ENCODE peak calls at places on chromosomes 2 and 18, in five cellular contexts. L is PC-3, I is H9, C is IMR-90, T is neural progenitor cell. A is an unnamed sample.
A peak's percentile ranks its signal among the peaks of the same experiment; 100 is the strongest.

GRCh38 chr18:72206814-72207213 is 337.3 kb downstream of the CBLN2 start:
- DNase-seq in I (no peak), T (no peak), L (no peak), C (no peak), A (no peak)

GRCh38 chr18:23673725-23674124 is 11.0 kb upstream of the ANKRD29 start:
- DNase-seq in C (no peak), I (no peak), L (peak; percentile 77), T (no peak), A (no peak)

GRCh38 chr2:69097148-69097610 is 84.2 kb downstream of the ANTXR1 start:
- DNase-seq in L (no peak), T (no peak), C (no peak), I (no peak), A (no peak)

GRCh38 chr18:41576643-41577042 is 378.4 kb upstream of the PIK3C3 start:
- DNase-seq in T (peak; percentile 57), C (no peak), I (no peak), L (no peak), A (no peak)

GRCh38 chr2:172693037-172693436 is 42.6 kb upstream of the RAPGEF4 start:
- DNase-seq in T (no peak), I (no peak), C (peak; percentile 99), L (peak; percentile 99), A (peak; percentile 96)

GRCh38 chr18:48193521-48194251 is 215.5 kb downstream of the ZBTB7C start:
- DNase-seq in I (no peak), T (no peak), L (no peak), C (no peak), A (no peak)

GRCh38 chr18:70337139-70337972 is 48.5 kb downstream of the SOCS6 start:
- DNase-seq in L (peak; percentile 94), C (peak; percentile 92), I (peak; percentile 69), T (peak; percentile 31), A (peak; percentile 87)

GRCh38 chr2:221724631-221725203 is 152.6 kb upstream of the EPHA4 start:
- DNase-seq in C (no peak), I (no peak), T (no peak), L (no peak), A (no peak)

GRCh38 chr2:16623046-16623445 is 42.6 kb downstream of the CYRIA start:
- DNase-seq in L (peak; percentile 31), C (peak; percentile 95), T (no peak), I (no peak), A (peak; percentile 97)

DNA sequence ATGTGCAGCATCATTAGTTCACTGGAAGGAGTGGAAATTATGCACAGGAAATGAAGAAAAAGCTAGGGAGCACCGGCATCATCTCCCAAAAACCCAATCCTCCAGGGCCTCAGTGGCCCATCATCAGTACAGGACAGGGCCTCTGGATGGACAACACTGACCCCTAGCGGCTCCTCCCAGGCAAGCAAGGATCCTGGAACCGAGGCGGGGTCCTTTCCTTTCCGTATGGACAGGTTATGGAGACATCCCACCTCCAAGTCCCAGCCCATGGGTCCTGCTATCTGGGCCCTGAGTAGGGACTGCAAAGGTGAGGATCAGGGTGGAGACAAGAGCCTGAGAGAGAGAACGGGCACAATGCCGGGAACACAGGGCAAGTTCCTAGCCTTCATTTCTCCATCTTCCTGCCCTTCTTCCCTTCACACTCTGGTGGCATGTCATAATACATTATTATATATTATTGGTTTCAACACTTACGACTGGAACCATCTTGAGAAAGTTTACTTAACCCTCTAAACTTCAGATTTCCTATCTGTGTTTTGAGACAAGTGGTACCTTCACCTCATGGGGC is 68.2 kb downstream of the ZNF516 start:
- DNase-seq in L (peak; percentile 40), T (peak; percentile 70), C (no peak), I (peak; percentile 82), A (no peak)
- TF ChIP-seq CTCF in L (peak; percentile 82), T (peak; percentile 89), C (peak; percentile 48), I (peak; percentile 94), A (peak; percentile 68)

GRCh38 chr18:22173221-22173927 is 4.0 kb downstream of the GATA6 start:
- DNase-seq in T (no peak), I (no peak), L (no peak), C (no peak), A (no peak)
- H3K9ac ChIP-seq in T (no peak overlapping the region), I (no peak overlapping the region), L (no peak overlapping the region), C (no peak overlapping the region), A (peak overlapping the region; percentile 98)

DNA sequence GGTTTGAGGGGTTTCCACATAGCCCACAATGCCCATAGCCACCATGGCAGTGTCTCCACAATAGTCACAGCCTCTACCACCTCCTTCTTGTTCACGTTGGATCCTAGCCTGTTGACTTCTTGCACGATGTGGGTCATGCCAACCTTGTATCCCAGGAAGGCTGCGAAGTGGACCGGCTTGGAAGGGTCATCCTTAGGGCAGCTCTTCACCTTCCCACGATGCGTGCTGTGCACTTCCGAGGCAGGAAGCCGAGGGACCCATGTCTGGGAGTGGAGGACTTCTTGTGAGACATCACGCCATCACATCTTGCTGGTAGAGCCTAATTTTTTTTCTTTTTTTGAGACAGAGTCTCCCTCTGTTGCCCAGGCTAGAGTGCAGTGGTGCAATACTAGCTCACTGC is 144.6 kb upstream of the ASB18 start:
- DNase-seq in I (no peak), L (no peak), C (no peak), T (no peak), A (no peak)
- H3K4me2 ChIP-seq in I (no peak overlapping the region), L (no peak overlapping the region), C (no peak overlapping the region), T (no peak overlapping the region), A (no peak overlapping the region)

DNA sequence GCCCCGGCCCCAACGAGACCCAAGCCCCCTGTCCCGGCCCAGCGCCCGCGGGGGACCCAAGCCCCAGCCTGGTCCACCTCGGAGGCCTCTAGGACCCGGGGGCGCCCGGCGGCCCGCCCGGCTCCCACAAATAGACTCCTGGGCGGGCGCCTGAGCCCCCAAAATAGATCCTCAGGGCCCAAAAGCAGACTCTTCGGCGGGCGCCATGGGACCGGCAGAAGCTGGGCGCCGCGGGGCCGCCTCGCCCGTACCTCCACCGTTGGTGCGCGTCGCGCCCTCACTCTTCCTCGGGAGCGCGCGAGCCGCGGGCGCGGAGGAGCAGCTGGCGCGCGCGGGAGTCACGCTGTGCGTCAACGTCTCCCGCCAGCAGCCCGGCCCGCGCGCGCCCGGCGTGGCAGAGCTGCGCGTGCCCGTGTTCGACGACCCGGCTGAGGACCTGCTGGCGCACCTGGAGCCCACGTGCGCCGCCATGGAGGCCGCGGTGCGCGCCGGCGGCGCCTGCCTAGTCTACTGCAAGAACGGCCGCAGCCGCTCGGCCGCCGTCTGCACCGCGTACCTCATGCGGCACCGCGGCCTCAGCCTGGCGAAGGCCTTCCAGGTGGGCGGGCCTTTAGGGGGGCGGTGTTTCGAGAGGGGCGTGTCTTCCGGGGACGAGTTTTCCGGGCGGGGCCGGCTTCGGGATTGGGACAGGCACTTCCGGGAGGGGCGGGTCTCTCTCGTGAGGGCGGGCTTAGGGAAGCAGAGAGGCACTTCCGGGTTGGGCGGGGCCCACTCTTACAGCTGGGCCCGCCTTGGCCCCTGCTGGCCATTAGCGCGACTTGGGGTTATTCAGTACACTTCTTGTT is 545 bp downstream of the DUSP28 start:
- DNase-seq in C (peak; percentile 97), T (peak; percentile 100), I (peak; percentile 98), L (peak; percentile 96), A (peak; percentile 92)
- TF ChIP-seq CTCF in C (peak; percentile 30), T (peak; percentile 37), I (peak; percentile 33), L (peak; percentile 19), A (no peak)

GRCh38 chr2:66595556-66595955 is 160.6 kb downstream of the MEIS1 start:
- DNase-seq in C (no peak), I (no peak), L (no peak), T (no peak), A (no peak)

GRCh38 chr2:66601624-66602023 is 166.7 kb downstream of the MEIS1 start:
- DNase-seq in L (no peak), C (no peak), T (no peak), I (no peak), A (no peak)

GRCh38 chr2:66596229-66596628 is 161.3 kb downstream of the MEIS1 start:
- DNase-seq in L (no peak), T (peak; percentile 11), I (no peak), C (peak; percentile 79), A (peak; percentile 50)
- H3K9ac ChIP-seq in L (no peak overlapping the region), T (no peak overlapping the region), I (no peak overlapping the region), C (no peak overlapping the region), A (no peak overlapping the region)